ENCODE peak calls at places on chromosomes 13 and 19, in nine cellular contexts. Y is T-helper 2 cell treated with Interferon-gamma antibody and Interleukin-4, amounts not matched to agents 5 μg/mL and 100 μg/mL, for 36 hours; G is stimulated activated naive B cell treated with anti-CD40 and anti-IgM and Interleukin-4, amounts not matched to agents 10 μg/mL and 1 μg/mL and 100 μg/mL, for 72 hours; W is naive thymus-derived CD8-positive, alpha-beta T cell; R is left cardiac atrium; E is GM20000; I is stimulated activated CD4-positive, alpha-beta T cell treated with anti-CD3 and anti-CD28 coated beads, Interleukin-4, amount 100 ng/mL, for 24 hours; V is HFF-Myc; C is NAMALWA. K is an unnamed sample.

GRCh38 chr19:20165971-20166592 is 932 bp upstream of the ZNF486 start:
- DNase-seq in Y (no peak), G (no peak), W (no peak), R (no peak), E (no peak), I (no peak), V (no peak), C (no peak), K (no peak)

GRCh38 chr19:18119243-18120105 is 21.9 kb downstream of the MAST3 start:
- DNase-seq in Y (peak), G (no peak), W (peak), R (no peak), E (peak), I (peak), V (no peak), C (no peak), K (peak)

GRCh38 chr13:35198821-35199220 is 256.8 kb downstream of the NBEA start:
- DNase-seq in Y (no peak), G (no peak), W (no peak), R (no peak), E (no peak), I (no peak), V (no peak), C (no peak), K (no peak)

GRCh38 chr13:31850041-31850440 is 110.7 kb downstream of the RXFP2 start:
- DNase-seq in Y (no peak), G (no peak), W (no peak), R (no peak), E (no peak), I (no peak), V (no peak), C (no peak), K (no peak)

GRCh38 chr13:44932850-44933251 is 56.4 kb downstream of the NUFIP1 start:
- DNase-seq in Y (no peak), G (no peak), W (no peak), R (peak), E (no peak), I (no peak), V (no peak), C (no peak), K (no peak)

GRCh38 chr19:5090780-5091575 is 122.1 kb downstream of the KDM4B start:
- DNase-seq in Y (no peak), G (no peak), W (no peak), R (peak), E (no peak), I (no peak), V (no peak), C (no peak), K (no peak)

GRCh38 chr19:35549174-35549788 is 3.9 kb downstream of the TMEM147 start:
- DNase-seq in Y (peak), G (no peak), W (peak), R (no peak), E (peak), I (peak), V (no peak), C (peak), K (peak)

GRCh38 chr13:26525528-26525927 is 32.0 kb upstream of the WASF3 start:
- DNase-seq in Y (no peak), G (no peak), W (no peak), R (no peak), E (no peak), I (no peak), V (no peak), C (no peak), K (no peak)

GRCh38 chr13:75514080-75515040 is 23.3 kb downstream of the COMMD6 start:
- DNase-seq in Y (no peak), G (no peak), W (no peak), R (no peak), E (no peak), I (no peak), V (no peak), C (no peak), K (no peak)

GRCh38 chr19:39474139-39474620 is 6.5 kb upstream of the TIMM50 start:
- DNase-seq in Y (peak), G (peak), W (peak), R (peak), E (peak), I (peak), V (no peak), C (peak), K (peak)

GRCh38 chr19:17610384-17610783 is 54.9 kb downstream of the COLGALT1 start:
- DNase-seq in Y (no peak), G (no peak), W (no peak), R (no peak), E (peak), I (no peak), V (no peak), C (peak), K (no peak)

GRCh38 chr13:83730674-83731073 is 151.6 kb downstream of the SLITRK1 start:
- DNase-seq in Y (no peak), G (no peak), W (no peak), R (no peak), E (no peak), I (no peak), V (no peak), C (no peak), K (no peak)

GRCh38 chr19:57583521-57584416 is at the start of gene ZIK1:
- DNase-seq in Y (peak), G (peak), W (peak), R (peak), E (peak), I (peak), V (peak), C (no peak), K (peak)

GRCh38 chr13:44929691-44930090 is 59.6 kb downstream of the NUFIP1 start:
- DNase-seq in Y (no peak), G (no peak), W (no peak), R (no peak), E (no peak), I (no peak), V (no peak), C (no peak), K (no peak)

GRCh38 chr13:93959796-93960533 is 519.5 kb downstream of the DCT start:
- DNase-seq in Y (no peak), G (no peak), W (no peak), R (no peak), E (no peak), I (no peak), V (no peak), C (no peak), K (no peak)

GRCh38 chr19:31436121-31436776 is 87.0 kb upstream of the TSHZ3 start:
- DNase-seq in Y (no peak), G (no peak), W (no peak), R (no peak), E (no peak), I (no peak), V (no peak), C (no peak), K (no peak)

GRCh38 chr19:10352764-10353671 is 13.6 kb upstream of the ICAM3 start:
- DNase-seq in Y (no peak), G (no peak), W (no peak), R (peak), E (no peak), I (no peak), V (no peak), C (no peak), K (no peak)

GRCh38 chr19:21921691-21922180 is 85.8 kb upstream of the ZNF43 start:
- DNase-seq in Y (no peak), G (no peak), W (no peak), R (no peak), E (no peak), I (no peak), V (no peak), C (no peak), K (no peak)

GRCh38 chr19:42078058-42078457 is 2.1 kb downstream of the ZNF574 start:
- DNase-seq in Y (no peak), G (no peak), W (no peak), R (no peak), E (no peak), I (no peak), V (no peak), C (no peak), K (no peak)